ENCODE peak calls at places on chromosomes 1 and 21, in eight cellular contexts. H is adrenal gland, K is IMR-90, A is MM.1S, X is OCI-LY7, P is pancreas, M is left ventricle myocardium inferior, Y is GM23338. R is an unnamed sample.
A peak's percentile ranks its signal among the peaks of the same experiment; 100 is the strongest.

GRCh38 chr1:115555446-115555845 is 86.3 kb upstream of the VANGL1 start:
- DNase-seq in H (no peak), K (peak; percentile 48), A (no peak), X (no peak), P (no peak), M (no peak), Y (no peak), R (no peak)

GRCh38 chr1:1000357-1001056 is 610 bp upstream of the HES4 start:
- DNase-seq in H (peak; percentile 79), K (peak; percentile 89), A (no peak), X (no peak), P (peak; percentile 90), M (peak; percentile 81), Y (peak; percentile 73), R (peak; percentile 75)

GRCh38 chr1:237398751-237399150 is 356.8 kb downstream of the RYR2 start:
- DNase-seq in H (no peak), K (no peak), A (no peak), X (no peak), P (no peak), M (no peak), Y (no peak), R (no peak)

GRCh38 chr21:37032877-37033471 is 26.5 kb downstream of the RIPPLY3 start:
- DNase-seq in H (peak; percentile 66), K (peak; percentile 81), A (no peak), X (no peak), P (no peak), M (no peak), Y (no peak), R (no peak)

GRCh38 chr1:165954940-165955339 is 127.5 kb downstream of the UCK2 start:
- DNase-seq in H (no peak), K (peak; percentile 69), A (no peak), X (no peak), P (no peak), M (no peak), Y (no peak), R (no peak)

GRCh38 chr1:55288245-55288644 is 73.1 kb upstream of the USP24 start:
- DNase-seq in H (no peak), K (no peak), A (peak; percentile 63), X (peak; percentile 25), P (no peak), M (no peak), Y (no peak), R (no peak)

GRCh38 chr1:156657161-156657970 is 15.4 kb downstream of the BCAN start:
- DNase-seq in H (peak; percentile 90), K (peak; percentile 46), A (peak; percentile 67), X (peak; percentile 48), P (peak; percentile 82), M (peak; percentile 81), Y (peak; percentile 81), R (peak; percentile 74)

GRCh38 chr1:99763956-99764355 is 2.5 kb downstream of the FRRS1 start:
- DNase-seq in H (no peak), K (peak; percentile 34), A (no peak), X (no peak), P (no peak), M (no peak), Y (no peak), R (no peak)

GRCh38 chr1:48687271-48688045 is 89.2 kb downstream of the BEND5 start:
- DNase-seq in H (peak; percentile 54), K (no peak), A (no peak), X (no peak), P (no peak), M (no peak), Y (no peak), R (no peak)

GRCh38 chr21:44926364-44927101 is 5.8 kb upstream of the ITGB2 start:
- DNase-seq in H (no peak), K (peak; percentile 29), A (no peak), X (no peak), P (no peak), M (peak; percentile 16), Y (no peak), R (no peak)

GRCh38 chr1:14519976-14520375 is 78.5 kb upstream of the KAZN start:
- DNase-seq in H (no peak), K (peak; percentile 40), A (no peak), X (no peak), P (no peak), M (no peak), Y (no peak), R (no peak)

GRCh38 chr1:243982451-243983018 is 68.5 kb upstream of the ZBTB18 start:
- DNase-seq in H (no peak), K (no peak), A (no peak), X (no peak), P (no peak), M (no peak), Y (peak; percentile 75), R (no peak)

GRCh38 chr1:113871597-113872113 is at the start of gene PTPN22:
- DNase-seq in H (peak; percentile 63), K (peak; percentile 83), A (peak; percentile 58), X (peak; percentile 91), P (no peak), M (no peak), Y (no peak), R (peak; percentile 49)

GRCh38 chr1:2518528-2518927 is 7.9 kb downstream of the PANK4 start:
- DNase-seq in H (no peak), K (no peak), A (no peak), X (no peak), P (no peak), M (no peak), Y (no peak), R (no peak)

GRCh38 chr1:26959722-26960624 is at the start of gene KDF1:
- DNase-seq in H (no peak), K (no peak), A (peak; percentile 82), X (no peak), P (peak; percentile 94), M (no peak), Y (peak; percentile 96), R (peak; percentile 83)

GRCh38 chr1:53256744-53257453 is 18.6 kb upstream of the MAGOH start:
- DNase-seq in H (no peak), K (no peak), A (no peak), X (no peak), P (no peak), M (no peak), Y (no peak), R (no peak)

GRCh38 chr1:26991310-26992116 is 2.0 kb upstream of the TRNP1 start:
- DNase-seq in H (no peak), K (peak; percentile 88), A (no peak), X (peak; percentile 43), P (no peak), M (no peak), Y (no peak), R (no peak)

GRCh38 chr1:99850458-99850974 is 355 bp downstream of the AGL start:
- DNase-seq in H (no peak), K (no peak), A (no peak), X (peak; percentile 16), P (no peak), M (no peak), Y (no peak), R (no peak)

GRCh38 chr1:35656148-35656862 is 15.0 kb upstream of the PSMB2 start:
- DNase-seq in H (no peak), K (peak; percentile 76), A (no peak), X (no peak), P (no peak), M (no peak), Y (no peak), R (no peak)

DNA sequence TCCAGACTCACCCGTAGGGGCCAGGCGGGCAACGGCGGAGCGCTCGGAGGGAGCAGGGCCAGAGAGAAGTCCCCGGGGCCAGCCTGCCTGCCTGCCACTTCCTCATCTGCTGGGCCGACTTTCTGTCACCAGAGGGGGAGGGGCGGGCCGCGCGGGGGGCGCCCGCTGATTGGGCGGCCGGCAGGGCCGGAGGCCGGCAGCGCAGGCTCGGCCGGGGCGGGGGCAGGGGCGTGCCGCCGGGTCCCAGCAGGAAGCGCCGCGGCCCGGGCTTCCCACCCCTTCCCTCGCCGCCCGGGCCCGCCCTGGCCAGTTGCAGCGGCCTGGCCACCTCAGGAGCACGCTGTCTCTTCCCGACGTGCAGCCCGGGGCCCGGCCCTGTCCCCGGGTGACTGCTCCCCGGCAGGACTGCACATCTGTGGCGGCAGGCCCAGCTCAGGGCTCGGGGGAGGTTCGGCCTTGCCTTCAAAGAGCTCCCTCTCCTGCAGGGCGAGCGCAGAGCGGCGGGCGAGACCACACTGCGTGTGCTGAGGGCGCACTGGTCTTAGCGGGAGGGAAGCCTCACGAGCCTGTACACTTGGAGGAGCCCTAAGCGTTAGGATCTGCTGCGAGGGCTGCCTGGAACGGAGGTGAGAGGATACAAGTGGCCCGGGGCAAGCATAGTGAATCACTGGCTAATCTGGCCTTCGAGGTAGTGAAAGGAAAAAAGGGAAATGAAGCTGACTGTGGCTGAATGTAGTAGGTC is at the start of gene ELOVL1:
- DNase-seq in H (peak; percentile 94), K (peak; percentile 80), A (peak; percentile 92), X (peak; percentile 92), P (peak; percentile 95), M (peak; percentile 95), Y (peak; percentile 91), R (peak; percentile 89)
- TF ChIP-seq CTCF in H (peak; percentile 7), K (peak; percentile 34), A (peak; percentile 36), X (peak; percentile 63), P (no peak), M (peak; percentile 31), Y (no peak), R (no peak)

GRCh38 chr1:9305216-9305615 is 12.5 kb downstream of the SPSB1 start:
- DNase-seq in H (no peak), K (no peak), A (no peak), X (no peak), P (peak; percentile 45), M (no peak), Y (no peak), R (no peak)

GRCh38 chr1:9308236-9308635 is 15.5 kb downstream of the SPSB1 start:
- DNase-seq in H (no peak), K (no peak), A (no peak), X (no peak), P (no peak), M (no peak), Y (no peak), R (no peak)

GRCh38 chr1:9303916-9304315 is 11.2 kb downstream of the SPSB1 start:
- DNase-seq in H (no peak), K (no peak), A (no peak), X (no peak), P (no peak), M (no peak), Y (no peak), R (no peak)

GRCh38 chr1:9307303-9307702 is 14.6 kb downstream of the SPSB1 start:
- DNase-seq in H (no peak), K (no peak), A (no peak), X (no peak), P (no peak), M (no peak), Y (no peak), R (no peak)

GRCh38 chr1:9306006-9306405 is 13.3 kb downstream of the SPSB1 start:
- DNase-seq in H (no peak), K (no peak), A (no peak), X (no peak), P (no peak), M (no peak), Y (no peak), R (no peak)
- H3K4me1 ChIP-seq in H (peaks cover 20% of the 10 kb centered on the region), K (peaks cover 17% of the 10 kb centered on the region), A (no peaks in the 10 kb centered on the region), X (peaks cover 44% of the 10 kb centered on the region), P (peaks cover 12% of the 10 kb centered on the region), M (peaks cover 56% of the 10 kb centered on the region), Y (no peaks in the 10 kb centered on the region), R (peaks cover 11% of the 10 kb centered on the region)

GRCh38 chr1:155309423-155310021 is 856 bp downstream of the FDPS start:
- DNase-seq in H (peak; percentile 69), K (no peak), A (peak; percentile 18), X (peak; percentile 32), P (peak; percentile 79), M (peak; percentile 33), Y (no peak), R (no peak)
- TF ChIP-seq CTCF in H (no peak), K (no peak), A (peak; percentile 18), X (peak; percentile 35), P (no peak), M (no peak), Y (no peak), R (no peak)

GRCh38 chr1:172352435-172352834 is 68.0 kb upstream of the C1orf105 start:
- DNase-seq in H (no peak), K (peak; percentile 28), A (no peak), X (no peak), P (no peak), M (no peak), Y (no peak), R (no peak)
- H3K4me1 ChIP-seq in H (peaks cover 54% of the 10 kb centered on the region), K (peaks cover 7% of the 10 kb centered on the region), A (no peaks in the 10 kb centered on the region), X (no peaks in the 10 kb centered on the region), P (no peaks in the 10 kb centered on the region), M (peaks cover 42% of the 10 kb centered on the region), Y (no peaks in the 10 kb centered on the region), R (no peaks in the 10 kb centered on the region)

R was measured in breast epithelium.